ENCODE peak calls at places on chromosomes 6 and 20, in seven cellular contexts. G is effector memory CD4-positive, alpha-beta T cell; B is mesendoderm; Z is naive B cell; O is WTC11; M is type B pancreatic cell; D is Peyer's patch. T is an unnamed sample.

GRCh38 chr6:35724059-35724458 is 12.8 kb upstream of the ARMC12 start:
- DNase-seq in G (no peak), B (no peak), O (no peak), Z (no peak), D (no peak), M (no peak), T (no peak)

GRCh38 chr6:112289039-112289566 is 34.7 kb upstream of the LAMA4 start:
- DNase-seq in D (no peak), B (peak; percentile 25), M (no peak), O (no peak), Z (no peak), G (no peak), T (no peak)

GRCh38 chr20:63835031-63835858 is 4.2 kb upstream of the ZBTB46 start:
- DNase-seq in M (no peak), G (no peak), O (peak; percentile 88), B (peak; percentile 99), Z (no peak), D (no peak), T (peak; percentile 98)

GRCh38 chr20:13517801-13518200 is 120.9 kb downstream of the TASP1 start:
- DNase-seq in M (no peak), G (no peak), D (no peak), Z (no peak), O (no peak), B (no peak), T (no peak)

GRCh38 chr6:2534406-2535139 is 216.1 kb downstream of the MYLK4 start:
- DNase-seq in B (peak; percentile 9), Z (no peak), O (no peak), D (no peak), M (no peak), G (no peak), T (no peak)

GRCh38 chr6:13395272-13396237 is 67.2 kb upstream of the TBC1D7 start:
- DNase-seq in Z (peak; percentile 48), O (no peak), D (no peak), G (no peak), B (peak; percentile 54), M (no peak), T (no peak)

GRCh38 chr6:13486679-13487121 is 700 bp downstream of the GFOD1 start:
- DNase-seq in G (peak; percentile 14), Z (peak; percentile 83), D (peak; percentile 77), M (peak; percentile 73), B (peak; percentile 68), O (peak; percentile 62), T (peak; percentile 35)

GRCh38 chr6:144190593-144190992 is 40.3 kb downstream of the STX11 start:
- DNase-seq in B (no peak), Z (no peak), M (no peak), D (no peak), G (no peak), O (no peak), T (no peak)

GRCh38 chr20:41138527-41139226 is 1.3 kb downstream of the PLCG1 start:
- DNase-seq in O (no peak), Z (peak; percentile 14), G (peak; percentile 40), B (peak; percentile 40), M (no peak), D (peak; percentile 61), T (no peak)

GRCh38 chr20:59611286-59611685 is 6.9 kb downstream of the PHACTR3 start:
- DNase-seq in O (no peak), Z (no peak), D (no peak), B (no peak), M (no peak), G (no peak), T (no peak)

GRCh38 chr6:31186052-31186734 is 15.7 kb upstream of the POU5F1 start:
- DNase-seq in G (no peak), D (peak; percentile 90), Z (no peak), M (no peak), B (no peak), O (no peak), T (no peak)

GRCh38 chr20:33830371-33830770 is 19.2 kb downstream of the CHMP4B start:
- DNase-seq in Z (no peak), G (no peak), B (no peak), D (no peak), M (no peak), O (no peak), T (no peak)

GRCh38 chr6:170295519-170296422 is 4.9 kb upstream of the DLL1 start:
- DNase-seq in D (peak; percentile 76), B (peak; percentile 63), Z (peak; percentile 78), M (no peak), O (peak; percentile 91), G (no peak), T (peak; percentile 53)

GRCh38 chr20:49825521-49826033 is 12.9 kb downstream of the SLC9A8 start:
- DNase-seq in O (no peak), M (no peak), D (no peak), Z (no peak), B (peak; percentile 40), G (no peak), T (peak; percentile 64)

GRCh38 chr20:35334511-35335101 is 42.4 kb upstream of the FAM83C start:
- DNase-seq in Z (no peak), G (no peak), B (no peak), O (no peak), M (no peak), D (no peak), T (no peak)